ENCODE peak calls at places on chromosome 13, in nine cellular contexts. U is psoas muscle, J is heart right ventricle, G is heart left ventricle, N is GM23248, A is neural progenitor cell, L is upper lobe of right lung, S is pancreas, X is adipocyte. H is an unnamed sample.

GRCh38 chr13:44629465-44630183 is 53.5 kb upstream of the TSC22D1 start:
- DNase-seq in J (no peak), L (no peak), G (no peak), U (no peak), N (peak; percentile 79), A (no peak), S (no peak), X (peak; percentile 75), H (no peak)

GRCh38 chr13:110511509-110512181 is 49.9 kb downstream of the RAB20 start:
- DNase-seq in U (no peak), N (no peak), L (no peak), S (no peak), G (no peak), A (no peak), X (no peak), J (no peak), H (no peak)

GRCh38 chr13:24043590-24044350 is 116.8 kb upstream of the SPATA13 start:
- DNase-seq in A (no peak), U (no peak), J (no peak), G (no peak), N (peak; percentile 57), S (no peak), L (no peak), X (no peak), H (no peak)

GRCh38 chr13:75384881-75385707 is 96.9 kb downstream of the TBC1D4 start:
- DNase-seq in L (no peak), G (peak; percentile 28), X (no peak), A (no peak), S (no peak), N (no peak), U (no peak), J (peak; percentile 44), H (no peak)

GRCh38 chr13:90531744-90532143 is 815.7 kb upstream of the MIR17HG start:
- DNase-seq in G (no peak), A (no peak), L (no peak), J (no peak), N (no peak), U (no peak), S (no peak), X (no peak), H (no peak)

GRCh38 chr13:43785681-43786471 is 896 bp downstream of the ENOX1 start:
- DNase-seq in X (peak; percentile 90), G (peak; percentile 88), U (peak; percentile 85), L (peak; percentile 70), A (peak; percentile 77), N (peak; percentile 76), S (peak; percentile 77), J (peak; percentile 88), H (peak; percentile 91)

GRCh38 chr13:110179116-110179857 is 127.7 kb downstream of the COL4A1 start:
- DNase-seq in S (no peak), J (no peak), L (peak; percentile 33), G (no peak), X (no peak), N (no peak), A (no peak), U (no peak), H (no peak)

GRCh38 chr13:65264066-65264465 is 1966.1 kb downstream of the PCDH9 start:
- DNase-seq in G (no peak), U (no peak), J (no peak), N (no peak), X (no peak), L (no peak), S (no peak), A (no peak), H (no peak)

GRCh38 chr13:27960362-27961226 is 8.5 kb downstream of the CDX2 start:
- DNase-seq in J (peak; percentile 11), L (peak; percentile 81), X (no peak), S (peak; percentile 89), G (no peak), A (peak; percentile 89), U (peak; percentile 37), N (peak; percentile 55), H (no peak)

GRCh38 chr13:30164141-30164540 is 143.2 kb downstream of the KATNAL1 start:
- DNase-seq in N (no peak), A (no peak), U (no peak), S (no peak), J (no peak), X (no peak), L (no peak), G (no peak), H (no peak)

GRCh38 chr13:52104624-52105023 is 24.2 kb downstream of the NEK5 start:
- DNase-seq in X (peak; percentile 61), J (no peak), G (no peak), N (peak; percentile 7), L (no peak), A (no peak), S (no peak), U (no peak), H (no peak)

GRCh38 chr13:46389985-46390384 is 2.9 kb upstream of the RUBCNL start:
- DNase-seq in G (peak; percentile 29), L (no peak), N (no peak), J (no peak), X (no peak), A (peak; percentile 60), S (peak; percentile 24), U (no peak), H (peak; percentile 92)

GRCh38 chr13:49627831-49628652 is at the start of gene ARL11:
- DNase-seq in J (peak; percentile 43), L (peak; percentile 85), U (peak; percentile 59), N (no peak), X (no peak), A (peak; percentile 44), G (peak; percentile 68), S (no peak), H (no peak)

GRCh38 chr13:30151398-30151797 is 156.0 kb downstream of the KATNAL1 start:
- DNase-seq in X (no peak), J (no peak), A (no peak), L (no peak), U (no peak), S (no peak), G (no peak), N (no peak), H (no peak)

GRCh38 chr13:32125221-32125621 is 93.6 kb downstream of the FRY start:
- DNase-seq in J (peak; percentile 28), L (no peak), A (no peak), N (peak; percentile 74), U (no peak), X (peak; percentile 62), G (no peak), S (no peak), H (no peak)

GRCh38 chr13:96198038-96198437 is 108.1 kb downstream of the HS6ST3 start:
- DNase-seq in U (no peak), X (no peak), J (no peak), A (no peak), L (no peak), G (no peak), N (no peak), S (no peak), H (no peak)

GRCh38 chr13:96984061-96984508 is 10.2 kb downstream of the OXGR1 start:
- DNase-seq in L (peak; percentile 73), J (no peak), A (peak; percentile 62), G (peak; percentile 30), X (no peak), U (no peak), N (peak; percentile 16), S (peak; percentile 49), H (no peak)

GRCh38 chr13:110301606-110302131 is 5.3 kb downstream of the COL4A1 start:
- DNase-seq in A (peak; percentile 46), X (peak; percentile 80), S (no peak), J (no peak), L (no peak), G (peak; percentile 17), U (no peak), N (peak; percentile 91), H (no peak)

GRCh38 chr13:97810152-97810551 is 143.3 kb upstream of the IPO5 start:
- DNase-seq in J (no peak), S (no peak), X (peak; percentile 69), U (no peak), A (peak; percentile 15), L (no peak), N (peak; percentile 51), G (no peak), H (peak; percentile 30)

GRCh38 chr13:69935043-69935442 is 172.6 kb upstream of the ATXN8OS start:
- DNase-seq in J (no peak), G (no peak), U (no peak), L (no peak), A (no peak), N (no peak), X (no peak), S (no peak), H (no peak)

GRCh38 chr13:27954406-27954851 is 14.7 kb downstream of the CDX2 start:
- DNase-seq in S (peak; percentile 66), A (peak; percentile 71), G (no peak), U (no peak), X (peak; percentile 49), N (peak; percentile 51), J (no peak), L (peak; percentile 68), H (no peak)

GRCh38 chr13:105847532-105848295 is 687.7 kb downstream of the EFNB2 start:
- DNase-seq in J (no peak), X (peak; percentile 6), N (no peak), U (no peak), S (no peak), A (no peak), L (no peak), G (no peak), H (peak; percentile 7)

GRCh38 chr13:113981611-113982295 is 7.9 kb upstream of the C13orf46 start:
- DNase-seq in N (no peak), S (peak; percentile 28), J (no peak), U (peak; percentile 12), G (no peak), A (no peak), L (peak; percentile 63), X (no peak), H (no peak)
- H3K36me3 ChIP-seq in N (peaks cover 9% of the 10 kb centered on the region), S (no peaks in the 10 kb centered on the region), J (peaks cover 30% of the 10 kb centered on the region), U (peaks cover 48% of the 10 kb centered on the region), G (peaks cover 52% of the 10 kb centered on the region), A (no peaks in the 10 kb centered on the region), L (peaks cover 25% of the 10 kb centered on the region), X (peaks cover 48% of the 10 kb centered on the region), H (no peaks in the 10 kb centered on the region)

GRCh38 chr13:80227645-80228044 is 113.3 kb downstream of the SPRY2 start:
- DNase-seq in J (no peak), L (no peak), A (no peak), N (no peak), S (no peak), G (no peak), U (no peak), X (no peak), H (no peak)
- H3K9me3 ChIP-seq in J (no peaks in the 10 kb centered on the region), L (no peaks in the 10 kb centered on the region), A (no peaks in the 10 kb centered on the region), N (no peaks in the 10 kb centered on the region), S (no peaks in the 10 kb centered on the region), G (no peaks in the 10 kb centered on the region), U (no peaks in the 10 kb centered on the region), X (no peaks in the 10 kb centered on the region), H (no peaks in the 10 kb centered on the region)

DNA sequence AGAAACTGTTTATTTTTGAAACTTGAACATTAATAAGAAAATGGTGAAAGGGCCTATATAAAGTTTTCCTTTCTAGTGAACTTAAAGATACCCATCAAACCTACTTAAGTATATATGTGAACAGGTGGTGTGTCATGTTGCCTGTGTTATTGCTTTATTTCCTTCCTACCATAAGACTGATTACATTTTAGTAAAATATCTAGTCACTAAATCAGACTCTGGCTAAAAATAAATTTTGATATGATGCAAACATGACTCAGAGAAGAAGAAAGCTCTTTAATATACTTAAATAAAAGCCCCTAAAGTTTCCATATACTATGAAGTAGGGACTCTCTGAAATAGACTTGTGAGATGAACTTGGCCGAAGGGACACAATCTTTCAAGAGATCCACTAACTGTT is 35.1 kb upstream of the FBXL3 start:
- DNase-seq in N (peak; percentile 30), S (no peak), U (no peak), X (peak; percentile 26), L (no peak), J (no peak), A (no peak), G (no peak), H (no peak)
- H3K4me3 ChIP-seq in N (no peak overlapping the region), S (no peak overlapping the region), U (no peak overlapping the region), X (no peak overlapping the region), L (no peak overlapping the region), J (no peak overlapping the region), A (no peak overlapping the region), G (no peak overlapping the region), H (no peak overlapping the region)

GRCh38 chr13:114079601-114080536 is 52.6 kb downstream of the RASA3 start:
- DNase-seq in L (peak; percentile 62), S (no peak), U (no peak), J (no peak), G (peak; percentile 16), N (no peak), A (no peak), X (no peak), H (no peak)
- H3K36me3 ChIP-seq in L (no peaks in the 10 kb centered on the region), S (no peaks in the 10 kb centered on the region), U (no peaks in the 10 kb centered on the region), J (no peaks in the 10 kb centered on the region), G (no peaks in the 10 kb centered on the region), N (no peaks in the 10 kb centered on the region), A (no peaks in the 10 kb centered on the region), X (peaks cover 4% of the 10 kb centered on the region), H (peaks cover 2% of the 10 kb centered on the region)